ENCODE peak calls at places on chromosomes 2 and 18, in seven cellular contexts. T is mammary epithelial cell, N is Panc1, D is adipocyte, S is left ventricle myocardium inferior, Y is fibroblast of lung, G is neuronal stem cell. R is an unnamed sample.

GRCh38 chr2:136985044-136985443 is 219.7 kb downstream of the THSD7B start:
- DNase-seq in T (no peak), N (no peak), D (no peak), S (no peak), Y (no peak), G (no peak), R (no peak)

GRCh38 chr2:84152471-84152870 is 306.6 kb downstream of the SUCLG1 start:
- DNase-seq in T (peak; percentile 43), N (no peak), D (no peak), S (no peak), Y (no peak), G (no peak), R (no peak)

GRCh38 chr2:161414385-161415040 is 1.6 kb upstream of the TBR1 start:
- DNase-seq in T (peak; percentile 17), N (no peak), D (peak; percentile 57), S (no peak), Y (peak; percentile 26), G (peak; percentile 63), R (peak; percentile 65)

GRCh38 chr18:2971741-2972552 is 41.0 kb downstream of the LPIN2 start:
- DNase-seq in T (no peak), N (no peak), D (no peak), S (peak; percentile 34), Y (no peak), G (no peak), R (no peak)

GRCh38 chr18:22176622-22177495 is 7.5 kb downstream of the GATA6 start:
- DNase-seq in T (no peak), N (no peak), D (no peak), S (peak; percentile 28), Y (peak; percentile 68), G (no peak), R (no peak)

GRCh38 chr2:221124542-221125235 is 447.4 kb downstream of the EPHA4 start:
- DNase-seq in T (peak; percentile 96), N (no peak), D (peak; percentile 6), S (no peak), Y (no peak), G (no peak), R (no peak)

GRCh38 chr2:118123561-118124232 is 35.4 kb downstream of the INSIG2 start:
- DNase-seq in T (peak; percentile 99), N (no peak), D (peak; percentile 46), S (no peak), Y (peak; percentile 61), G (no peak), R (no peak)

GRCh38 chr18:23229472-23229871 is 94.2 kb downstream of the CABLES1 start:
- DNase-seq in T (no peak), N (no peak), D (peak; percentile 76), S (no peak), Y (peak; percentile 31), G (no peak), R (no peak)

GRCh38 chr18:8283901-8284585 is 325.2 kb upstream of the RAB12 start:
- DNase-seq in T (no peak), N (no peak), D (peak; percentile 75), S (no peak), Y (peak; percentile 71), G (no peak), R (no peak)

GRCh38 chr2:105388971-105389381 is 9.9 kb downstream of the FHL2 start:
- DNase-seq in T (no peak), N (no peak), D (peak; percentile 93), S (no peak), Y (peak; percentile 97), G (no peak), R (no peak)

GRCh38 chr2:11175293-11175795 is 20.1 kb downstream of the SLC66A3 start:
- DNase-seq in T (peak; percentile 25), N (no peak), D (peak; percentile 36), S (no peak), Y (peak; percentile 40), G (no peak), R (no peak)

GRCh38 chr2:205680067-205680466 is 2.2 kb upstream of the NRP2 start:
- DNase-seq in T (peak; percentile 77), N (peak; percentile 41), D (peak; percentile 90), S (no peak), Y (peak; percentile 91), G (peak; percentile 86), R (peak; percentile 80)

GRCh38 chr2:19454125-19454524 is 95.7 kb upstream of the OSR1 start:
- DNase-seq in T (no peak), N (no peak), D (no peak), S (no peak), Y (no peak), G (no peak), R (no peak)
- H3K4me3 ChIP-seq in T (no peak overlapping the region), N (no peak overlapping the region), D (no peak overlapping the region), S (no peak overlapping the region), Y (no peak overlapping the region), G (no peak overlapping the region), R (no peak overlapping the region)

DNA sequence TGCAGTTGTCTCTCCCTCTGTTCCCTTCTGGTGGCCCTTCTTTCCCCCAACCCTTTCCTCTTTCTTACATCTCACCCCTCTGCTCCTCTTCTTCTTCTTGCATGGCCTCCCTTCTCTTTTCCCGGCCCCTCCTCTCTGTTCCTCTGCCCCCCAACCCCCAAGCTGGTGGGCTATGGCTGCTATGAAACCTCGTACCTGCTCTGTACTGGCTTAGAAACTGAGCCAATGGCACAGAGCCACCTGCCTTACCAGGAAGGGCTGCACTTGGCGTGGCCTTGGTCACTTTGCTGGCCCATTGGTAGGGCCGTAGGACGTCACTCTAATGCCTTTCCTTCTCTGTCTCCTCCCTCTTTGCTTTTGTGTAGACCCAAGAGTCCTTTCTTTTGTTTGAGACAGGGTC is 78.9 kb downstream of the LRRFIP1 start:
- DNase-seq in T (no peak), N (no peak), D (no peak), S (no peak), Y (no peak), G (no peak), R (no peak)
- H3K4me1 ChIP-seq in T (peaks cover 37% of the 10 kb centered on the region), N (peaks cover 40% of the 10 kb centered on the region), D (peaks cover 42% of the 10 kb centered on the region), S (peaks cover 85% of the 10 kb centered on the region), Y (peaks cover 38% of the 10 kb centered on the region), G (peaks cover 10% of the 10 kb centered on the region), R (peaks cover 20% of the 10 kb centered on the region)

DNA sequence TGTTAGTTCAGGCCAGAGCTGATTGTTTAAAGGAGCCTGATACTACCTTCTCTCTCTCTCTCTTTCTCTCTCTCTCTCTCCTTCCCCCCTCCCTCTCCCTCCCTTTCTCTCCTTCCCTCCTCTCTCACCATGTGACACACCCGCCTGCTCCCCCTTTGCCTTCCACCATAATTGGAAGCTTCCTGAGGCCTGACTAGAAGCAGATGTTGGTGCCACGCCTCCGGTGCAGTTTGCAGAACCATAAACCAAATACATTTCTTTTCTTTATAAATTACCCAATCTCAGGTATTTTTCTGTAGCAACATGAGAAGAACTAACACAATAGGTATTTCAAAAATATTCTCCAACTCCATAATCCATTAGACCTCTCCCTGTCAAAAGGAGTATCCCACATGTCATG is 62.4 kb downstream of the ANKRD62 start:
- DNase-seq in T (no peak), N (no peak), D (peak; percentile 25), S (no peak), Y (no peak), G (no peak), R (no peak)
- H3K4me3 ChIP-seq in T (no peak overlapping the region), N (no peak overlapping the region), D (no peak overlapping the region), S (no peak overlapping the region), Y (no peak overlapping the region), G (no peak overlapping the region), R (no peak overlapping the region)

GRCh38 chr2:224958466-224958857 is 83.8 kb downstream of the DOCK10 start:
- DNase-seq in T (no peak), N (no peak), D (peak; percentile 85), S (no peak), Y (peak; percentile 25), G (no peak), R (no peak)
- H3K4me1 ChIP-seq in T (no peaks in the 10 kb centered on the region), N (no peaks in the 10 kb centered on the region), D (peaks cover 29% of the 10 kb centered on the region), S (peaks cover 12% of the 10 kb centered on the region), Y (peaks cover 4% of the 10 kb centered on the region), G (peaks cover 8% of the 10 kb centered on the region), R (no peaks in the 10 kb centered on the region)

GRCh38 chr2:9740382-9741040 is 102.8 kb upstream of the TAF1B start:
- DNase-seq in T (no peak), N (no peak), D (no peak), S (no peak), Y (no peak), G (no peak), R (no peak)

GRCh38 chr2:9738062-9738717 is 105.1 kb upstream of the TAF1B start:
- DNase-seq in T (no peak), N (no peak), D (no peak), S (no peak), Y (no peak), G (no peak), R (no peak)

GRCh38 chr2:9741110-9741509 is 102.2 kb upstream of the TAF1B start:
- DNase-seq in T (no peak), N (no peak), D (no peak), S (no peak), Y (no peak), G (no peak), R (no peak)

GRCh38 chr2:9738718-9739496 is 104.4 kb upstream of the TAF1B start:
- DNase-seq in T (no peak), N (no peak), D (no peak), S (peak; percentile 33), Y (no peak), G (no peak), R (no peak)

GRCh38 chr2:9739508-9739907 is 103.8 kb upstream of the TAF1B start:
- DNase-seq in T (no peak), N (no peak), D (no peak), S (peak; percentile 88), Y (no peak), G (no peak), R (no peak)
- H3K4me3 ChIP-seq in T (no peak overlapping the region), N (no peak overlapping the region), D (peak overlapping the region; percentile 67), S (peak overlapping the region; percentile 59), Y (no peak overlapping the region), G (no peak overlapping the region), R (no peak overlapping the region)

GRCh38 chr2:59886758-59887157 is 666.7 kb downstream of the BCL11A start:
- DNase-seq in T (no peak), N (no peak), D (no peak), S (no peak), Y (no peak), G (no peak), R (no peak)

GRCh38 chr2:59888015-59888414 is 665.4 kb downstream of the BCL11A start:
- DNase-seq in T (no peak), N (no peak), D (no peak), S (no peak), Y (no peak), G (no peak), R (peak; percentile 15)

GRCh38 chr2:59888706-59889105 is 664.7 kb downstream of the BCL11A start:
- DNase-seq in T (no peak), N (no peak), D (no peak), S (no peak), Y (no peak), G (no peak), R (no peak)

GRCh38 chr2:59887348-59887747 is 666.1 kb downstream of the BCL11A start:
- DNase-seq in T (no peak), N (no peak), D (no peak), S (no peak), Y (no peak), G (no peak), R (no peak)

DNA sequence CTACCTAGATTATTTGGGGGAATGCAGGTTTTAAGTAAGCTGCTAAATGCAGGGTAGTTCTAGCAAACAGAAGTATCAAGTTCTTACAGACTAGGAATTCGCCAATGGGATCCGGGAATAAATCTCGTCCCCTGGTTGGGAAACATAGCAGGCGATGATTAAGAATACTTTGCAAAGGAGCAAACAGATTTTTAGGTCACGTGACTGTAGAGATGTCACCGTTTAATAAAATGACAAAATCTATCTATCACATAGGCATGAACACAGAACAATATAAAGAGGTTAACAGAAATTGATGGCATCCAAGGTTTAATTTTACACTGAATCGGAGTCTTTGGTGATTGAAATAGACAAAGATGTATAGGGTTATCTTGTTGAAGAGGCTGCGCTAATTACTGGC is 664.1 kb downstream of the BCL11A start:
- DNase-seq in T (no peak), N (no peak), D (no peak), S (no peak), Y (no peak), G (no peak), R (no peak)
- H3K4me1 ChIP-seq in T (no peaks in the 10 kb centered on the region), N (no peaks in the 10 kb centered on the region), D (no peaks in the 10 kb centered on the region), S (peaks cover 5% of the 10 kb centered on the region), Y (no peaks in the 10 kb centered on the region), G (no peaks in the 10 kb centered on the region), R (no peaks in the 10 kb centered on the region)